ENCODE peak calls at places on chromosome 14, in six cellular contexts. M, I, E, A, Z and T are unnamed samples.

GRCh38 chr14:59964251-59965007 is 44.5 kb downstream of the LRRC9 start:
- DNase-seq in A (no peak), I (no peak), E (no peak), M (no peak), Z (peak), T (no peak)

GRCh38 chr14:102202944-102203343 is 63.2 kb downstream of the WDR20 start:
- DNase-seq in Z (no peak), M (no peak), A (no peak), E (no peak), I (no peak), T (no peak)

GRCh38 chr14:101622251-101623076 is 61.2 kb downstream of the DIO3 start:
- DNase-seq in E (no peak), M (no peak), I (peak), Z (no peak), A (no peak), T (peak)

GRCh38 chr14:34098045-34098984 is 147.4 kb upstream of the EGLN3 start:
- DNase-seq in I (peak), Z (peak), E (no peak), A (peak), M (no peak), T (no peak)

GRCh38 chr14:26597136-26598080 is at the start of gene NOVA1:
- DNase-seq in E (peak), M (no peak), Z (no peak), I (peak), A (peak), T (no peak)

GRCh38 chr14:54175298-54175942 is 218.8 kb upstream of the BMP4 start:
- DNase-seq in M (peak), Z (peak), A (peak), E (no peak), I (peak), T (no peak)

GRCh38 chr14:99320105-99320572 is 48.1 kb upstream of the BCL11B start:
- DNase-seq in M (no peak), Z (no peak), A (no peak), I (peak), E (peak), T (peak)

GRCh38 chr14:65249471-65250161 is 147.3 kb upstream of the MAX start:
- DNase-seq in Z (no peak), E (no peak), I (no peak), A (no peak), M (no peak), T (no peak)

GRCh38 chr14:22850944-22851790 is 14.8 kb downstream of the MMP14 start:
- DNase-seq in A (peak), Z (peak), E (peak), I (peak), M (peak), T (peak)

GRCh38 chr14:44979740-44980346 is 17.9 kb downstream of the TOGARAM1 start:
- DNase-seq in E (no peak), I (peak), M (no peak), A (no peak), Z (no peak), T (no peak)

GRCh38 chr14:66105819-66106218 is 380.4 kb upstream of the CCDC196 start:
- DNase-seq in A (peak), E (no peak), Z (peak), I (no peak), M (no peak), T (no peak)

GRCh38 chr14:75025082-75025481 is 22.4 kb downstream of the EIF2B2 start:
- DNase-seq in E (no peak), Z (no peak), M (no peak), I (no peak), A (peak), T (no peak)

GRCh38 chr14:103393078-103393477 is 7.9 kb downstream of the MARK3 start:
- DNase-seq in I (no peak), Z (no peak), A (no peak), M (no peak), E (no peak), T (no peak)

GRCh38 chr14:34461334-34462131 is 507 bp downstream of the SPTSSA start:
- DNase-seq in Z (peak), I (peak), E (peak), M (peak), A (peak), T (no peak)

GRCh38 chr14:73242274-73242960 is 5.1 kb downstream of the PAPLN start:
- DNase-seq in E (no peak), Z (no peak), A (no peak), M (no peak), I (no peak), T (no peak)
- H3K4me3 ChIP-seq in E (no peak), Z (no peak), A (no peak), M (no peak), I (no peak), T (peak)

GRCh38 chr14:106843951-106844483 is 1317.6 kb downstream of the TMEM121 start:
- DNase-seq in M (no peak), A (no peak), E (no peak), I (no peak), Z (no peak), T (no peak)

GRCh38 chr14:106843376-106843775 is 1317.0 kb downstream of the TMEM121 start:
- DNase-seq in E (no peak), Z (no peak), A (no peak), M (no peak), I (no peak), T (no peak)

GRCh38 chr14:106844608-106845285 is 1318.4 kb downstream of the TMEM121 start:
- DNase-seq in A (no peak), I (peak), Z (no peak), M (no peak), E (peak), T (no peak)

GRCh38 chr14:106846218-106846617 is 1319.8 kb downstream of the TMEM121 start:
- DNase-seq in E (no peak), A (no peak), M (no peak), Z (no peak), I (no peak), T (no peak)

GRCh38 chr14:106845286-106846087 is 1319.1 kb downstream of the TMEM121 start:
- DNase-seq in Z (no peak), A (no peak), E (peak), M (no peak), I (peak), T (no peak)
- H3K4me3 ChIP-seq in Z (no peak), A (no peak), E (no peak), M (peak), I (peak), T (peak)

GRCh38 chr14:51954657-51955056 is 34.7 kb upstream of the RTRAF start:
- DNase-seq in E (no peak), Z (no peak), I (no peak), M (no peak), A (no peak), T (no peak)

GRCh38 chr14:51953996-51954395 is 35.4 kb upstream of the RTRAF start:
- DNase-seq in M (no peak), E (no peak), A (no peak), Z (no peak), I (no peak), T (no peak)

GRCh38 chr14:51959928-51960327 is 29.4 kb upstream of the RTRAF start:
- DNase-seq in M (no peak), Z (no peak), E (no peak), A (no peak), I (no peak), T (no peak)

GRCh38 chr14:51962678-51963077 is 26.7 kb upstream of the RTRAF start:
- DNase-seq in A (no peak), M (no peak), Z (no peak), I (no peak), E (no peak), T (no peak)

DNA sequence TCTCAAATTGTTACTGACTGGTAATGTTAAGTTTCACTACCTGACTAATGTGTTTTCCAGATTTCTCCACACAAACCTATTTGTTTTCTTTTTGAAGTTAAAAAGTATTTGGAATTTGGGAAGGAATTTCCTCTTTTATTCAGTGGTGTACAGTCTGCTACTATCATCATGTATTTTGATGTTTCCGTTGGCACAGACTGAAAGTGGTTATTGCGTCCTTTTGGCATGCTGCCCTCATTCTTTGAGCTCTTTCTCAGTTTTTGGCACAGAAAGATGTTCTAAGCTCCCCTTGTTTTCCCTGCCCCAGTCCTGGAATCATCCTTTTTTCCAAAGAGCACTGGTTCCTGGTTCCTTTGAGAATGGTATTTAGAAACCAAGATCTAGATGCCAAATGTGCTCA is 31.4 kb upstream of the RTRAF start:
- DNase-seq in M (no peak), Z (peak), A (peak), I (no peak), E (no peak), T (no peak)
- H3K4me3 ChIP-seq in M (no peak), Z (no peak), A (no peak), I (no peak), E (no peak), T (no peak)

DNA sequence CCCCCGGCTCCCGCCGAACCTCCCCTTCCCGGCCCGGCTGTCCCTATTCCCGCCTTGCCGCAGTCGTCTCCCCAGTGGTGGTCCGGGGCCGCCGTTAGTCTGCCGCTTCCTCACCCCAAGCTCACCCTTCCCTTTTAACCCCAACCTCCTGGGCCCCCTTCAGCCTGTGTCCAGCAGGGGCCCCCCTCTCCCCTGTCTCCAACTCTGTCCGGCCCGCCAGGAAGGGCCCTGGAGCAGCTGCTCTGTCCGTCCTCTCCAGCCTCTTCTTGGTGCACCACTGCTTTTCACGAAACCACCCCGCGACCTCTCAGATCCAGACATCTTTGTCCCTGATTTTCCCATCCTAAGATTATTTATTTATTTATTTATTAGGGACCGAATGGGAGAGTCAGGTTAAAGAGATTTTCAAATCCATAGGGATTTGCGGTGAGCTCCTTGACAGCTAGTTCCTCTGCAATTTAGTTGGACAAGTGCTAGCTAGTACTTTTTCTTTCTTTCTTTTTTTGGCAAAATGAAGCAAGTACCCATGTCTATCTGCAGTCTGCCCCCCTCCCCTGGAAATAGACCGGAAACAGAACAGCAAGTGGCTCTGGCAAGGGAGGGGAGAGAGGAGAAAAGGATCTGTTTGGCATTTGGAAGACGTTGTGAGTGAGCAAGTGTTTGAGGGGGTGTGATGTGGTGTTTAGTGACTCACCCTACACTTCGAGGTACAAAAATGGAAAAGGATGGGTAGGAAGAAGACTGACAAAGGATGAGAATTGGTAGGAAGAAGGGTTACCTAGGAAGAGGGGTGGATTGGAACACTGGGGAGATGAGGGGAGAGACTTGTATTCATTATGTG is 632 bp downstream of the UBR7 start:
- DNase-seq in I (peak), A (peak), Z (peak), E (no peak), M (no peak), T (no peak)
- H3K4me3 ChIP-seq in I (peak), A (peak), Z (peak), E (peak), M (peak), T (peak)

DNA sequence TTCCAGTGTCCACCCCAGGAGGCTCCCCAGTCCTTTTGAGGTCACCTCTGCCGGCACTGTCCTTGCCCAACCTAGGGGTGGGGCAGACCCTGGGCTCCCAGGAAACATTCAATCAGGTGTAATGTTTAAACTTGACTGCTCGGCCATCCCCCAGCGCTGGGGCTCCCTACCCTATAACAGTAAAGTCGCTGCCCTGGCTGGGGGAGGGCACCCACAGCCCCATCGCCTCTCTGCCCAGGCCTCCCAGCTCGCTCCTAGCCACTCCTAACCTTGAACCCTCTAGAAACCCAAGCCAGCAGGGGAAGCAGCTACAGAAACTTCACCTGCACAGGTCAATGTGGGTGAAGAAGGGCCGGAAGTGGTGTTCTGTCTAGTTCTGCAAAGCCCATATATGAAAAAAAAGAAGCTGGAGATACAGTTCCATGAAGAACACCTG is 1.3 kb downstream of the CLMN start:
- DNase-seq in A (no peak), E (peak), I (no peak), Z (no peak), M (no peak), T (no peak)
- H3K4me3 ChIP-seq in A (no peak), E (peak), I (peak), Z (no peak), M (peak), T (peak)